ENCODE peak calls at places on chromosomes 5 and 9, in nine cellular contexts. One of them, this sample, is unnamed.

GRCh38 chr5:58259685-58260152 is 200.2 kb downstream of the PLK2 start:
- DNase-seq in C1 segment of cervical spinal cord: no peak
- DNase-seq in adipocyte: peak
- DNase-seq in heart left ventricle: no peak
- DNase-seq in activated effector memory CD4-positive, alpha-beta T cell treated with anti-CD3 and anti-CD28 coated beads, Interleukin-2, amount 50 U/mL, for 16 hours: no peak
- DNase-seq in stimulated activated CD4-positive, alpha-beta T cell treated with anti-CD3 and anti-CD28 coated beads, Interleukin-2, amount 100 ng/mL, for 24 hours: no peak
- DNase-seq in SK-N-SH: no peak
- DNase-seq in activated T-helper 1 cell treated with Interleukin-2 at 50 U/mL for 16 hours: no peak
- DNase-seq in RPMI7951: peak
- DNase-seq in this sample: no peak

GRCh38 chr9:87425202-87425601 is 72.5 kb upstream of the DAPK1 start:
- DNase-seq in C1 segment of cervical spinal cord: no peak
- DNase-seq in adipocyte: no peak
- DNase-seq in heart left ventricle: no peak
- DNase-seq in activated effector memory CD4-positive, alpha-beta T cell treated with anti-CD3 and anti-CD28 coated beads, Interleukin-2, amount 50 U/mL, for 16 hours: no peak
- DNase-seq in stimulated activated CD4-positive, alpha-beta T cell treated with anti-CD3 and anti-CD28 coated beads, Interleukin-2, amount 100 ng/mL, for 24 hours: no peak
- DNase-seq in SK-N-SH: no peak
- DNase-seq in activated T-helper 1 cell treated with Interleukin-2 at 50 U/mL for 16 hours: no peak
- DNase-seq in RPMI7951: no peak
- DNase-seq in this sample: no peak

GRCh38 chr5:102306121-102306520 is 10.0 kb upstream of the SLCO4C1 start:
- DNase-seq in C1 segment of cervical spinal cord: no peak
- DNase-seq in adipocyte: no peak
- DNase-seq in heart left ventricle: no peak
- DNase-seq in activated effector memory CD4-positive, alpha-beta T cell treated with anti-CD3 and anti-CD28 coated beads, Interleukin-2, amount 50 U/mL, for 16 hours: no peak
- DNase-seq in stimulated activated CD4-positive, alpha-beta T cell treated with anti-CD3 and anti-CD28 coated beads, Interleukin-2, amount 100 ng/mL, for 24 hours: no peak
- DNase-seq in SK-N-SH: peak
- DNase-seq in activated T-helper 1 cell treated with Interleukin-2 at 50 U/mL for 16 hours: no peak
- DNase-seq in RPMI7951: no peak
- DNase-seq in this sample: no peak

GRCh38 chr5:36908544-36909260 is 32.1 kb downstream of the NIPBL start:
- DNase-seq in C1 segment of cervical spinal cord: no peak
- DNase-seq in adipocyte: peak
- DNase-seq in heart left ventricle: no peak
- DNase-seq in activated effector memory CD4-positive, alpha-beta T cell treated with anti-CD3 and anti-CD28 coated beads, Interleukin-2, amount 50 U/mL, for 16 hours: no peak
- DNase-seq in stimulated activated CD4-positive, alpha-beta T cell treated with anti-CD3 and anti-CD28 coated beads, Interleukin-2, amount 100 ng/mL, for 24 hours: no peak
- DNase-seq in SK-N-SH: no peak
- DNase-seq in activated T-helper 1 cell treated with Interleukin-2 at 50 U/mL for 16 hours: no peak
- DNase-seq in RPMI7951: no peak
- DNase-seq in this sample: no peak

GRCh38 chr9:70031141-70031545 is 12.5 kb upstream of the MAMDC2 start:
- DNase-seq in C1 segment of cervical spinal cord: no peak
- DNase-seq in adipocyte: no peak
- DNase-seq in heart left ventricle: no peak
- DNase-seq in activated effector memory CD4-positive, alpha-beta T cell treated with anti-CD3 and anti-CD28 coated beads, Interleukin-2, amount 50 U/mL, for 16 hours: no peak
- DNase-seq in stimulated activated CD4-positive, alpha-beta T cell treated with anti-CD3 and anti-CD28 coated beads, Interleukin-2, amount 100 ng/mL, for 24 hours: no peak
- DNase-seq in SK-N-SH: no peak
- DNase-seq in activated T-helper 1 cell treated with Interleukin-2 at 50 U/mL for 16 hours: no peak
- DNase-seq in RPMI7951: peak
- DNase-seq in this sample: no peak

GRCh38 chr9:72880821-72881220 is 72.0 kb downstream of the ALDH1A1 start:
- DNase-seq in C1 segment of cervical spinal cord: no peak
- DNase-seq in adipocyte: no peak
- DNase-seq in heart left ventricle: no peak
- DNase-seq in activated effector memory CD4-positive, alpha-beta T cell treated with anti-CD3 and anti-CD28 coated beads, Interleukin-2, amount 50 U/mL, for 16 hours: no peak
- DNase-seq in stimulated activated CD4-positive, alpha-beta T cell treated with anti-CD3 and anti-CD28 coated beads, Interleukin-2, amount 100 ng/mL, for 24 hours: no peak
- DNase-seq in SK-N-SH: no peak
- DNase-seq in activated T-helper 1 cell treated with Interleukin-2 at 50 U/mL for 16 hours: no peak
- DNase-seq in RPMI7951: no peak
- DNase-seq in this sample: no peak

GRCh38 chr9:94705162-94705712 is 21.3 kb upstream of the AOPEP start:
- DNase-seq in C1 segment of cervical spinal cord: no peak
- DNase-seq in adipocyte: no peak
- DNase-seq in heart left ventricle: no peak
- DNase-seq in activated effector memory CD4-positive, alpha-beta T cell treated with anti-CD3 and anti-CD28 coated beads, Interleukin-2, amount 50 U/mL, for 16 hours: no peak
- DNase-seq in stimulated activated CD4-positive, alpha-beta T cell treated with anti-CD3 and anti-CD28 coated beads, Interleukin-2, amount 100 ng/mL, for 24 hours: no peak
- DNase-seq in SK-N-SH: peak
- DNase-seq in activated T-helper 1 cell treated with Interleukin-2 at 50 U/mL for 16 hours: no peak
- DNase-seq in RPMI7951: no peak
- DNase-seq in this sample: no peak

GRCh38 chr5:83029912-83030311 is 47.3 kb downstream of the TMEM167A start:
- DNase-seq in C1 segment of cervical spinal cord: no peak
- DNase-seq in adipocyte: peak
- DNase-seq in heart left ventricle: no peak
- DNase-seq in activated effector memory CD4-positive, alpha-beta T cell treated with anti-CD3 and anti-CD28 coated beads, Interleukin-2, amount 50 U/mL, for 16 hours: no peak
- DNase-seq in stimulated activated CD4-positive, alpha-beta T cell treated with anti-CD3 and anti-CD28 coated beads, Interleukin-2, amount 100 ng/mL, for 24 hours: no peak
- DNase-seq in SK-N-SH: no peak
- DNase-seq in activated T-helper 1 cell treated with Interleukin-2 at 50 U/mL for 16 hours: no peak
- DNase-seq in RPMI7951: peak
- DNase-seq in this sample: no peak

GRCh38 chr9:126170286-126170823 is 156.3 kb upstream of the MVB12B start:
- DNase-seq in C1 segment of cervical spinal cord: no peak
- DNase-seq in adipocyte: no peak
- DNase-seq in heart left ventricle: no peak
- DNase-seq in activated effector memory CD4-positive, alpha-beta T cell treated with anti-CD3 and anti-CD28 coated beads, Interleukin-2, amount 50 U/mL, for 16 hours: no peak
- DNase-seq in stimulated activated CD4-positive, alpha-beta T cell treated with anti-CD3 and anti-CD28 coated beads, Interleukin-2, amount 100 ng/mL, for 24 hours: no peak
- DNase-seq in SK-N-SH: no peak
- DNase-seq in activated T-helper 1 cell treated with Interleukin-2 at 50 U/mL for 16 hours: no peak
- DNase-seq in RPMI7951: no peak
- DNase-seq in this sample: no peak

GRCh38 chr9:37127018-37127417 is 6.6 kb downstream of the ZCCHC7 start:
- DNase-seq in C1 segment of cervical spinal cord: no peak
- DNase-seq in adipocyte: no peak
- DNase-seq in heart left ventricle: no peak
- DNase-seq in activated effector memory CD4-positive, alpha-beta T cell treated with anti-CD3 and anti-CD28 coated beads, Interleukin-2, amount 50 U/mL, for 16 hours: no peak
- DNase-seq in stimulated activated CD4-positive, alpha-beta T cell treated with anti-CD3 and anti-CD28 coated beads, Interleukin-2, amount 100 ng/mL, for 24 hours: no peak
- DNase-seq in SK-N-SH: no peak
- DNase-seq in activated T-helper 1 cell treated with Interleukin-2 at 50 U/mL for 16 hours: no peak
- DNase-seq in RPMI7951: no peak
- DNase-seq in this sample: no peak

GRCh38 chr5:124949862-124950261 is 203.4 kb upstream of the ZNF608 start:
- DNase-seq in C1 segment of cervical spinal cord: no peak
- DNase-seq in adipocyte: peak
- DNase-seq in heart left ventricle: no peak
- DNase-seq in activated effector memory CD4-positive, alpha-beta T cell treated with anti-CD3 and anti-CD28 coated beads, Interleukin-2, amount 50 U/mL, for 16 hours: no peak
- DNase-seq in stimulated activated CD4-positive, alpha-beta T cell treated with anti-CD3 and anti-CD28 coated beads, Interleukin-2, amount 100 ng/mL, for 24 hours: no peak
- DNase-seq in SK-N-SH: no peak
- DNase-seq in activated T-helper 1 cell treated with Interleukin-2 at 50 U/mL for 16 hours: no peak
- DNase-seq in RPMI7951: peak
- DNase-seq in this sample: no peak

GRCh38 chr5:68287976-68288755 is 72.6 kb downstream of the PIK3R1 start:
- DNase-seq in C1 segment of cervical spinal cord: peak
- DNase-seq in adipocyte: peak
- DNase-seq in heart left ventricle: peak
- DNase-seq in activated effector memory CD4-positive, alpha-beta T cell treated with anti-CD3 and anti-CD28 coated beads, Interleukin-2, amount 50 U/mL, for 16 hours: peak
- DNase-seq in stimulated activated CD4-positive, alpha-beta T cell treated with anti-CD3 and anti-CD28 coated beads, Interleukin-2, amount 100 ng/mL, for 24 hours: peak
- DNase-seq in SK-N-SH: peak
- DNase-seq in activated T-helper 1 cell treated with Interleukin-2 at 50 U/mL for 16 hours: peak
- DNase-seq in RPMI7951: peak
- DNase-seq in this sample: peak

GRCh38 chr5:38824821-38825220 is 21.0 kb upstream of the OSMR start:
- DNase-seq in C1 segment of cervical spinal cord: no peak
- DNase-seq in adipocyte: no peak
- DNase-seq in heart left ventricle: no peak
- DNase-seq in activated effector memory CD4-positive, alpha-beta T cell treated with anti-CD3 and anti-CD28 coated beads, Interleukin-2, amount 50 U/mL, for 16 hours: no peak
- DNase-seq in stimulated activated CD4-positive, alpha-beta T cell treated with anti-CD3 and anti-CD28 coated beads, Interleukin-2, amount 100 ng/mL, for 24 hours: no peak
- DNase-seq in SK-N-SH: no peak
- DNase-seq in activated T-helper 1 cell treated with Interleukin-2 at 50 U/mL for 16 hours: no peak
- DNase-seq in RPMI7951: no peak
- DNase-seq in this sample: no peak

GRCh38 chr5:56323505-56323904 is 90.4 kb upstream of the ANKRD55 start:
- DNase-seq in C1 segment of cervical spinal cord: peak
- DNase-seq in adipocyte: peak
- DNase-seq in heart left ventricle: no peak
- DNase-seq in activated effector memory CD4-positive, alpha-beta T cell treated with anti-CD3 and anti-CD28 coated beads, Interleukin-2, amount 50 U/mL, for 16 hours: peak
- DNase-seq in stimulated activated CD4-positive, alpha-beta T cell treated with anti-CD3 and anti-CD28 coated beads, Interleukin-2, amount 100 ng/mL, for 24 hours: no peak
- DNase-seq in SK-N-SH: peak
- DNase-seq in activated T-helper 1 cell treated with Interleukin-2 at 50 U/mL for 16 hours: no peak
- DNase-seq in RPMI7951: peak
- DNase-seq in this sample: no peak

GRCh38 chr9:4148215-4148561 is 151.7 kb downstream of the GLIS3 start:
- DNase-seq in C1 segment of cervical spinal cord: no peak
- DNase-seq in adipocyte: no peak
- DNase-seq in heart left ventricle: no peak
- DNase-seq in activated effector memory CD4-positive, alpha-beta T cell treated with anti-CD3 and anti-CD28 coated beads, Interleukin-2, amount 50 U/mL, for 16 hours: no peak
- DNase-seq in stimulated activated CD4-positive, alpha-beta T cell treated with anti-CD3 and anti-CD28 coated beads, Interleukin-2, amount 100 ng/mL, for 24 hours: no peak
- DNase-seq in SK-N-SH: no peak
- DNase-seq in activated T-helper 1 cell treated with Interleukin-2 at 50 U/mL for 16 hours: no peak
- DNase-seq in RPMI7951: no peak
- DNase-seq in this sample: no peak

GRCh38 chr9:72978724-72979123 is 25.9 kb upstream of the ALDH1A1 start:
- DNase-seq in C1 segment of cervical spinal cord: no peak
- DNase-seq in adipocyte: peak
- DNase-seq in heart left ventricle: no peak
- DNase-seq in activated effector memory CD4-positive, alpha-beta T cell treated with anti-CD3 and anti-CD28 coated beads, Interleukin-2, amount 50 U/mL, for 16 hours: no peak
- DNase-seq in stimulated activated CD4-positive, alpha-beta T cell treated with anti-CD3 and anti-CD28 coated beads, Interleukin-2, amount 100 ng/mL, for 24 hours: no peak
- DNase-seq in SK-N-SH: no peak
- DNase-seq in activated T-helper 1 cell treated with Interleukin-2 at 50 U/mL for 16 hours: no peak
- DNase-seq in RPMI7951: peak
- DNase-seq in this sample: no peak

GRCh38 chr9:40884072-40884901 is 244.2 kb downstream of the FOXD4L6 start:
- DNase-seq in C1 segment of cervical spinal cord: no peak
- DNase-seq in adipocyte: no peak
- DNase-seq in heart left ventricle: peak
- DNase-seq in activated effector memory CD4-positive, alpha-beta T cell treated with anti-CD3 and anti-CD28 coated beads, Interleukin-2, amount 50 U/mL, for 16 hours: peak
- DNase-seq in stimulated activated CD4-positive, alpha-beta T cell treated with anti-CD3 and anti-CD28 coated beads, Interleukin-2, amount 100 ng/mL, for 24 hours: no peak
- DNase-seq in SK-N-SH: peak
- DNase-seq in activated T-helper 1 cell treated with Interleukin-2 at 50 U/mL for 16 hours: no peak
- DNase-seq in RPMI7951: no peak
- DNase-seq in this sample: peak

GRCh38 chr9:16871358-16872151 is 1.1 kb upstream of the BNC2 start:
- DNase-seq in C1 segment of cervical spinal cord: peak
- DNase-seq in adipocyte: peak
- DNase-seq in heart left ventricle: peak
- DNase-seq in activated effector memory CD4-positive, alpha-beta T cell treated with anti-CD3 and anti-CD28 coated beads, Interleukin-2, amount 50 U/mL, for 16 hours: no peak
- DNase-seq in stimulated activated CD4-positive, alpha-beta T cell treated with anti-CD3 and anti-CD28 coated beads, Interleukin-2, amount 100 ng/mL, for 24 hours: no peak
- DNase-seq in SK-N-SH: peak
- DNase-seq in activated T-helper 1 cell treated with Interleukin-2 at 50 U/mL for 16 hours: no peak
- DNase-seq in RPMI7951: peak
- DNase-seq in this sample: peak

GRCh38 chr5:173210877-173211276 is 24.1 kb downstream of the NKX2-5 start:
- DNase-seq in C1 segment of cervical spinal cord: no peak
- DNase-seq in adipocyte: no peak
- DNase-seq in heart left ventricle: no peak
- DNase-seq in activated effector memory CD4-positive, alpha-beta T cell treated with anti-CD3 and anti-CD28 coated beads, Interleukin-2, amount 50 U/mL, for 16 hours: no peak
- DNase-seq in stimulated activated CD4-positive, alpha-beta T cell treated with anti-CD3 and anti-CD28 coated beads, Interleukin-2, amount 100 ng/mL, for 24 hours: no peak
- DNase-seq in SK-N-SH: no peak
- DNase-seq in activated T-helper 1 cell treated with Interleukin-2 at 50 U/mL for 16 hours: no peak
- DNase-seq in RPMI7951: no peak
- DNase-seq in this sample: no peak